ENCODE peak calls at places on chromosomes 4 and X, in five cellular contexts. N is SK-N-SH, U is GM12878, T is HepG2, S is K562. Z is an unnamed sample.

GRCh38 chrX:16239211-16239610 is 71.9 kb downstream of the MAGEB17 start:
- DNase-seq in N (no peak), T (no peak), U (peak), S (no peak), Z (no peak)

GRCh38 chrX:112011376-112011775 is 71.2 kb downstream of the TRPC5 start:
- DNase-seq in T (no peak), S (no peak), N (no peak), U (no peak), Z (no peak)

GRCh38 chr4:150354214-150354796 is 227.6 kb upstream of the MAB21L2 start:
- DNase-seq in S (no peak), T (no peak), N (no peak), U (no peak), Z (no peak)

GRCh38 chrX:46208225-46208854 is 336.9 kb downstream of the ZNF674 start:
- DNase-seq in T (no peak), S (no peak), N (no peak), U (peak), Z (no peak)

GRCh38 chrX:17744896-17745523 is 7.7 kb downstream of the SCML1 start:
- DNase-seq in T (peak), N (no peak), U (no peak), S (no peak), Z (no peak)

GRCh38 chrX:24317567-24317966 is 3.7 kb upstream of the SUPT20HL2 start:
- DNase-seq in U (no peak), T (no peak), S (no peak), N (peak), Z (no peak)

GRCh38 chr4:141158219-141158618 is 24.9 kb upstream of the RNF150 start:
- DNase-seq in S (peak), U (no peak), N (peak), T (peak), Z (no peak)

GRCh38 chr4:152352645-152353116 is 183.2 kb downstream of the FBXW7 start:
- DNase-seq in U (peak), N (peak), T (peak), S (peak), Z (peak)

GRCh38 chr4:57425610-57426009 is 315.4 kb upstream of the IGFBP7 start:
- DNase-seq in S (no peak), U (no peak), N (no peak), T (no peak), Z (no peak)

DNA sequence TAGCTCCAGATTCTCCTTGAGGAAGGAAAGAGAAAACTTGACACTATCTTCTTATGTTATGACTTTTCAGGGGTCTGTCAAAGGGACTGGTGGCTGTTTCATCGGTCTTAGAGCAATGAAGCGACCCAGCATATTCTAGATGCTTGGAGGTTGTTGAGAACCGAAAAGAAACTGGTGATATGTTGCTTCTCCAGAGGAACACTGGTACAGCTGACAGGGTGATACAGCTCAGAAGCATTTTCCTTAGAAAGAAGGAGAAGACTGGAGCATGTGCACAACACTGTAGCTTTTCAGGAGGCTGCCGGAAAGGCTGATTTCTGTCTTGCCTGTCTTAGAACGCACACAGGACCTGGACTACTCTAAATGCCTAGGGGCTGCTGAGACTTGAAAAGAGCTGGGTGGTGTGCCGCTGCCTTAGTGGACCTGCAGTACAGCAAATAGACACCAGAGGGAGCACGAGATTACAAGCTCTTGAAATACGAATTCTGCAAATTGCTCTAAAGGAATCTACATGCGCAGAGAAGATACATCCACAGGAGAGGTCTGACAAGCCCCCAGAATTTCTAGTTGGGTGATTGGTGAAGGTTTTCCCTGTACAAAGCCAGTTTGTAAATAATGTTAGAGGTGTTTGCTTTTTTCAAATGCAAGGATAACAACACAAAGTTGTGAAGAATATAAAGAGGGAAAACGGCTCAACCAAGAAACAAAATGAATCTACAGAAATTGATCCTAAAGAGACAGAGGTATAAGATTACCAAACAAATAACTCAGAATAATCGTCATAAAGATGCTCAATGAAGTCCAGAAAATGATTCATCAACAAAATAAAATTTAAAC is 223.1 kb upstream of the DMD start:
- DNase-seq in S (peak), U (no peak), N (peak), T (peak), Z (peak)
- H2AFZ ChIP-seq in S (no peak), U (no peak), N (no peak), T (no peak), Z (no peak)

DNA sequence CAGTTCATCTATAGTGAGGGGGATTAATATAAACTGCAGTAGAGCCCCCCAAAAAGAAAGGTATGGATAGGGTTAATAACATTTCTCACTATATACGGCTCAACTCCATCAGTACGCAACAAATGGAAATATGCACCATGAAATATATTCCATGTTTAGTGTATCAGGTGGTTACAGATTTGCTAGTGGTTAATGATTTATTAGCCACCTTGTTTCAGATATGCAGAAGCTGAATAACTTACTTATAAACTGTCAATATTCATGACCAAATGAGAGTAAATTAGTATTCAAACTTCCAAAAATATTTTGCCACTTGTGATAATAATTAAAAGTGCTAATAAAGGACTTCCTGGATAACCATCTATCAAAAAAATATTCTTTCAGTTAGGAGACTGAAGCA is 14.8 kb downstream of the AMTN start:
- DNase-seq in S (no peak), T (no peak), U (no peak), N (no peak), Z (no peak)
- TF ChIP-seq GABPA in S (no peak), T (no peak), U (no peak), N (no peak), Z (no peak)

DNA sequence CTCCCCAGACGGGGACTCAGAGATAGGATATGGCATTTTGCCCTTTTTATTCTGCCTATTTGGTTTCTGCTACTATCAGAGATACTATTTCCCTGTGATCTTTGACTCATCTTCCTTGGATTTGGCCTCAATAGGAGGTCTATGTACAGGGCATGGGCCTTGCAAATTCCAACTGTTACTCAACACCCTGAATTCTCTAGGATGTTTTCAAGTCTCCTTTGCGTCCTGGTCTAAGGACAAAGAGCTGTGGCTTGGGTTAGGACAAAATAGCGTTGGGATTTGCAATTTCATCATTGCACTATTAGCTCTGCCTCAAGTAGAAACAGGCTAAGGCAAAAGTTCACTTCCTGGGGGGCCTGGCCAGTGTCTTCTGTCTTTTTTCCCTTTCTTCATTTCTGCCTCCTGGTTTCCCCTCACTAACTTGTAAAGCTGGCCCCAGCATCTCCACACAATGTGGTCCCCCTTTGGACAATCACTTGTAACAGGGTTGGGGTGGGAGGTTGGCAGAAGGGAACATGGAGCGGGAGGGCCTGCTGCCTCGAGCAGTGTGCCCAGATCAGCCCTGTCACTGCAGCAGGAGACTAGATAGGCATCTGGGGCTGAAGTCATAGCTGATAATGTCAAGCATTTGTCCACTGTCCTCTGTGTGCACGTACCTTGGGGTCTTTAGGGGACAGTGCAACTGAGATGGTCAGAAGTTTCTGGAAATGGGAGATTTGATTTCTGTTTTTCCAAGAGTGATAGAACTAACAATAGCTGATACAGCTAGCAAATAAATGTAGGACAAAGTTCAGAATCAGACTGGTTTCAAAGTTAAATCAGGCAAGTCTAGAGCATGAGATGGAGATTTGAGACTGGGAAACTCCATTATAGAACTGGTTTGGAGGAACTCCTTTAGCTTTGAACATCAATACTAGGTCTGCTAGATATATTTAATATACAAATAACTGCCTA is 25.8 kb upstream of the STBD1 start:
- DNase-seq in N (no peak), T (no peak), U (no peak), S (no peak), Z (no peak)
- H3K4me2 ChIP-seq in N (no peak), T (peak), U (no peak), S (no peak), Z (no peak)

GRCh38 chr4:108320066-108320465 is 151.3 kb upstream of the LEF1 start:
- DNase-seq in S (no peak), N (no peak), U (no peak), T (no peak), Z (no peak)
- H2AFZ ChIP-seq in S (peak), N (no peak), U (no peak), T (no peak), Z (no peak)

DNA sequence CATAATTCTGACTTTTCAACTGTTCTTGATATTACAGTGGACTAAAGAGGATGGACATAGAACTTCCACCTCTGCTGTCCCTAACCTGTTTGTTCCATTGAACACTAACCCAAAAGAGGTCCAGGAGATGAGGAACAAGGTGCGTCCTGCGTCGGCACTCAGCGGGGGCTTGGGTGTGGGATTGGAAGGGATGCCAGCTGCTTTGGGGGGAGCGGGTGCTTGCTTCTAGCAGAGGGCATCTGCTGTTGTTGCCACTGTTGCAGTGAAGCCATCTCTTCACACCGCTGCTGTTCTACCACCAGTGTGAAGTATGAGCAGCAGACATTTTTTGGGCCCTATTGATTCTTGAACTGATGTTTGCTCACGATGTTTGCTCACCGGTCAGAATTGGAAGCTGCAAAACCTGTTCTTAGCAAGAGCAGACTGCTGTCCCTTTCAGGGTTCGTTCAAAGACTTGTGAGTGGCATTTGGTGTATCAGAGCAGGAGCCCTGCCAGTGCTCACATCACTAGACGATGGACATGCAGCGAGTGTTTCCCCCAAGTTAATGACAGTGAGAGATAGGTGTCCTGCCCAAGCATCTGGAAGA is 55.4 kb downstream of the NOP14 start:
- DNase-seq in T (peak), S (no peak), U (no peak), N (no peak), Z (no peak)
- TF ChIP-seq GABPA in T (no peak), S (no peak), U (no peak), N (no peak), Z (no peak)

GRCh38 chr4:24705016-24705753 is 90.2 kb upstream of the SOD3 start:
- DNase-seq in U (no peak), S (no peak), N (no peak), T (no peak), Z (no peak)
- H3K4me2 ChIP-seq in U (no peak), S (no peak), N (no peak), T (no peak), Z (no peak)

GRCh38 chrX:989959-990510 is 222.4 kb downstream of the CRLF2 start:
- DNase-seq in T (no peak), S (peak), N (no peak), U (peak), Z (no peak)
- H2AFZ ChIP-seq in T (no peak), S (peak), N (peak), U (peak), Z (no peak)

DNA sequence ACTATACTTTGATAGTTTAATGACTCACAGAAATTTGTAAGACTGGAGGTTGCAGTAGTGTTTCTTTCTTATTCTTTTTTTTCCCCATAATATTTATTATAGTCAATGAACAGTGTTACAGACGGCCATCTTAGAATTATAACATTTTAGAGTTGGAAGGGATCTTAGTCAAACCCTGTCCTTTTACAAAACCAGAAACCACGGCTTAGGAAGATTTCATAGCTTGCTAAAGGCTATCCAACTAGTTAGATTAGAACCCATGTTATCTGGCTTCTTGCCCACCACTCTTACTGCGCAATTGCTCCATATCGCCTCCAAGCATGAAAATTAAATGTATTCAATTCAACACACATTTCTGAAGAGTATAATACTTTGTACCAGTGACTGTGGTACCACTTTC is 1.1 kb downstream of the XIAP start:
- DNase-seq in U (no peak), S (peak), N (no peak), T (no peak), Z (no peak)
- TF ChIP-seq GABPA in U (no peak), S (no peak), N (no peak), T (no peak), Z (no peak)